ENCODE peak calls at places on chromosomes 16 and 17, in seven cellular contexts. Q, E, F, W, T, O and S are unnamed samples.

GRCh38 chr16:3597676-3598075 is 13.7 kb downstream of the SLX4 start:
- DNase-seq in Q (no peak), F (no peak), T (no peak), W (no peak), E (no peak), O (no peak), S (no peak)

GRCh38 chr17:67605259-67605912 is 112.3 kb upstream of the NOL11 start:
- DNase-seq in F (peak), Q (no peak), O (no peak), W (no peak), E (no peak), T (peak), S (peak)

GRCh38 chr16:79811541-79811940 is 211.0 kb upstream of the MAF start:
- DNase-seq in W (no peak), E (no peak), O (no peak), Q (no peak), T (no peak), F (no peak), S (no peak)

GRCh38 chr16:732936-733335 is 6.0 kb downstream of the HAGHL start:
- DNase-seq in Q (peak), F (no peak), T (no peak), E (no peak), O (no peak), W (no peak), S (no peak)

GRCh38 chr17:2981325-2981724 is 82.1 kb downstream of the OR1D5 start:
- DNase-seq in O (no peak), Q (no peak), F (no peak), W (no peak), T (no peak), E (no peak), S (no peak)

GRCh38 chr16:10045291-10045775 is 136.9 kb downstream of the GRIN2A start:
- DNase-seq in T (no peak), W (no peak), E (no peak), Q (no peak), F (no peak), O (no peak), S (no peak)

GRCh38 chr17:64736804-64737492 is 74.8 kb upstream of the SMURF2 start:
- DNase-seq in T (no peak), F (no peak), Q (peak), W (no peak), O (no peak), E (peak), S (peak)

GRCh38 chr16:14278749-14279148 is 207.6 kb downstream of the MRTFB start:
- DNase-seq in F (no peak), T (no peak), E (no peak), O (no peak), W (no peak), Q (no peak), S (no peak)

GRCh38 chr16:82867425-82867824 is 240.7 kb downstream of the CDH13 start:
- DNase-seq in W (no peak), T (no peak), E (peak), O (no peak), F (no peak), Q (no peak), S (no peak)

GRCh38 chr17:63139356-63139755 is 173.3 kb downstream of the TANC2 start:
- DNase-seq in Q (no peak), E (no peak), W (no peak), O (no peak), T (no peak), F (no peak), S (no peak)

GRCh38 chr16:87963400-87963799 is 12.2 kb downstream of the BANP start:
- DNase-seq in F (no peak), E (peak), Q (no peak), T (no peak), W (peak), O (peak), S (no peak)

GRCh38 chr17:13626703-13627102 is 25.0 kb upstream of the HS3ST3A1 start:
- DNase-seq in T (no peak), O (peak), W (peak), F (no peak), Q (no peak), E (peak), S (no peak)

GRCh38 chr16:77574867-77575619 is 140.2 kb upstream of the ADAMTS18 start:
- DNase-seq in T (no peak), W (no peak), Q (no peak), E (no peak), O (peak), F (no peak), S (peak)

GRCh38 chr17:45147102-45147580 is 1.1 kb upstream of the HEXIM1 start:
- DNase-seq in O (peak), E (peak), W (peak), T (no peak), F (no peak), Q (peak), S (no peak)

GRCh38 chr16:54204756-54205155 is 81.8 kb downstream of the IRX3 start:
- DNase-seq in T (no peak), E (no peak), W (no peak), F (peak), Q (no peak), O (no peak), S (no peak)

GRCh38 chr17:57337390-57337789 is 81.1 kb downstream of the MSI2 start:
- DNase-seq in W (no peak), F (peak), Q (no peak), O (no peak), T (peak), E (no peak), S (no peak)

GRCh38 chr16:50683689-50684374 is 2.7 kb upstream of the SNX20 start:
- DNase-seq in O (no peak), T (no peak), E (no peak), W (no peak), F (no peak), Q (no peak), S (no peak)

GRCh38 chr16:63185235-63185780 is 1149.1 kb upstream of the CDH8 start:
- DNase-seq in O (no peak), E (no peak), T (no peak), W (no peak), Q (no peak), F (no peak), S (no peak)

GRCh38 chr16:11328172-11329079 is 16.8 kb upstream of the RMI2 start:
- DNase-seq in T (peak), F (no peak), O (peak), E (peak), W (peak), Q (peak), S (peak)

GRCh38 chr16:5056347-5056746 is 9.4 kb downstream of the C16orf89 start:
- DNase-seq in O (peak), F (no peak), T (no peak), E (no peak), W (peak), Q (peak), S (no peak)

GRCh38 chr17:50100921-50101345 is 5.8 kb downstream of the PDK2 start:
- DNase-seq in E (peak), Q (peak), O (peak), T (no peak), F (peak), W (peak), S (no peak)

GRCh38 chr16:558298-559020 is 1.7 kb upstream of the PRR35 start:
- DNase-seq in W (no peak), E (no peak), T (peak), Q (no peak), O (no peak), F (no peak), S (no peak)

GRCh38 chr16:80776856-80777255 is 27.5 kb downstream of the CDYL2 start:
- DNase-seq in W (no peak), F (no peak), O (no peak), Q (peak), T (no peak), E (no peak), S (no peak)

GRCh38 chr17:82871056-82871775 is 31.4 kb upstream of the ZNF750 start:
- DNase-seq in F (no peak), E (no peak), T (no peak), W (no peak), O (no peak), Q (no peak), S (no peak)

GRCh38 chr17:29569245-29569950 is 897 bp downstream of the TP53I13 start:
- DNase-seq in Q (peak), E (peak), F (no peak), T (no peak), W (peak), O (peak), S (no peak)

GRCh38 chr17:47707056-47707791 is 13.3 kb downstream of the TBKBP1 start:
- DNase-seq in T (no peak), O (no peak), Q (no peak), W (no peak), F (no peak), E (peak), S (no peak)

GRCh38 chr16:55508941-55509920 is at the start of gene LPCAT2:
- DNase-seq in Q (peak), W (peak), O (peak), F (peak), T (peak), E (peak), S (peak)

GRCh38 chr17:19000531-19001011 is 4.0 kb downstream of the FAM83G start:
- DNase-seq in O (peak), W (peak), E (peak), T (no peak), F (no peak), Q (no peak), S (peak)

GRCh38 chr16:85798901-85799496 is 345 bp downstream of the EMC8 start:
- DNase-seq in T (no peak), W (peak), E (peak), O (peak), Q (no peak), F (no peak), S (peak)

GRCh38 chr17:43900858-43901754 is 6.2 kb downstream of the MPP2 start:
- DNase-seq in O (no peak), Q (no peak), W (no peak), F (no peak), T (no peak), E (no peak), S (no peak)

GRCh38 chr17:81028506-81028858 is 6.5 kb upstream of the BAIAP2 start:
- DNase-seq in E (no peak), F (no peak), Q (no peak), W (no peak), T (no peak), O (no peak), S (no peak)

GRCh38 chr17:43766413-43767052 is 7.9 kb upstream of the SOST start:
- DNase-seq in E (peak), O (peak), T (peak), Q (peak), F (peak), W (peak), S (peak)

GRCh38 chr16:48609453-48610023 is 442 bp downstream of the N4BP1 start:
- DNase-seq in Q (peak), O (no peak), F (peak), W (no peak), E (peak), T (peak), S (peak)

GRCh38 chr16:4179020-4179419 is 62.8 kb upstream of the ADCY9 start:
- DNase-seq in T (peak), Q (no peak), F (no peak), O (peak), E (peak), W (peak), S (peak)

GRCh38 chr17:64164592-64165285 is 34.8 kb upstream of the ERN1 start:
- DNase-seq in Q (no peak), T (no peak), E (no peak), F (no peak), O (no peak), W (no peak), S (no peak)

GRCh38 chr17:79960788-79961522 is 74.7 kb downstream of the TBC1D16 start:
- DNase-seq in F (no peak), E (no peak), Q (no peak), T (no peak), W (no peak), O (no peak), S (peak)

GRCh38 chr17:81924557-81925532 is 2.7 kb downstream of the MAFG start:
- DNase-seq in F (no peak), T (no peak), E (no peak), W (no peak), Q (peak), O (no peak), S (no peak)